ENCODE peak calls at places on chromosomes 12 and 14, in four cellular contexts. Z, I, N and G are unnamed samples.

GRCh38 chr14:33934938-33935337 is 15.9 kb downstream of the EGLN3 start:
- DNase-seq in Z (no peak), I (no peak), N (no peak), G (no peak)

GRCh38 chr12:128933039-128933438 is 79.8 kb downstream of the GLT1D1 start:
- DNase-seq in Z (no peak), I (no peak), N (no peak), G (no peak)

GRCh38 chr14:24079521-24080141 is 8.3 kb downstream of the CPNE6 start:
- DNase-seq in Z (peak), I (no peak), N (no peak), G (no peak)

GRCh38 chr14:82341386-82341785 is 807.7 kb upstream of the SEL1L start:
- DNase-seq in Z (no peak), I (no peak), N (no peak), G (no peak)

GRCh38 chr12:1925125-1925963 is 6.9 kb upstream of the CACNA2D4 start:
- DNase-seq in Z (no peak), I (no peak), N (no peak), G (no peak)

GRCh38 chr12:92784795-92785562 is 82.2 kb downstream of the PLEKHG7 start:
- DNase-seq in Z (peak), I (peak), N (peak), G (no peak)

GRCh38 chr14:54813081-54813480 is 89.5 kb downstream of the GCH1 start:
- DNase-seq in Z (no peak), I (no peak), N (no peak), G (no peak)

GRCh38 chr14:24368562-24369252 is 723 bp downstream of the NFATC4 start:
- DNase-seq in Z (peak), I (peak), N (peak), G (peak)

GRCh38 chr14:75442642-75443041 is 14.8 kb downstream of the JDP2 start:
- DNase-seq in Z (no peak), I (peak), N (peak), G (peak)

GRCh38 chr12:27969901-27970390 is 2.6 kb downstream of the PTHLH start:
- DNase-seq in Z (peak), I (peak), N (peak), G (no peak)

GRCh38 chr14:66623838-66624237 is 115.9 kb downstream of the GPHN start:
- DNase-seq in Z (no peak), I (no peak), N (no peak), G (no peak)

GRCh38 chr12:77777274-77777673 is 53.4 kb upstream of the NAV3 start:
- DNase-seq in Z (no peak), I (peak), N (no peak), G (no peak)

GRCh38 chr12:1339608-1340319 is 254.6 kb downstream of the FBXL14 start:
- DNase-seq in Z (no peak), I (no peak), N (no peak), G (no peak)

GRCh38 chr12:51439330-51439729 is 14.7 kb downstream of the SLC4A8 start:
- DNase-seq in Z (no peak), I (no peak), N (no peak), G (no peak)

GRCh38 chr14:69643430-69644200 is 32.2 kb downstream of the SUSD6 start:
- DNase-seq in Z (no peak), I (peak), N (no peak), G (no peak)

GRCh38 chr14:37198273-37198598 is 499 bp downstream of the MIPOL1 start:
- DNase-seq in Z (no peak), I (no peak), N (no peak), G (no peak)

GRCh38 chr12:91129662-91130362 is 18.5 kb upstream of the LUM start:
- DNase-seq in Z (no peak), I (no peak), N (no peak), G (no peak)

GRCh38 chr12:68340404-68341270 is 8.5 kb upstream of the MDM1 start:
- DNase-seq in Z (no peak), I (peak), N (no peak), G (no peak)

GRCh38 chr14:98952595-98953325 is 319.2 kb downstream of the BCL11B start:
- DNase-seq in Z (no peak), I (peak), N (peak), G (no peak)

GRCh38 chr14:102426796-102427195 is 64.1 kb downstream of the TECPR2 start:
- DNase-seq in Z (no peak), I (no peak), N (no peak), G (no peak)

GRCh38 chr14:58899317-58899713 is 261.6 kb downstream of the DACT1 start:
- DNase-seq in Z (no peak), I (peak), N (peak), G (peak)

GRCh38 chr12:67161322-67161918 is 107.7 kb upstream of the CAND1 start:
- DNase-seq in Z (peak), I (peak), N (peak), G (peak)

GRCh38 chr14:93090826-93091583 is 24.7 kb downstream of the ITPK1 start:
- DNase-seq in Z (no peak), I (no peak), N (peak), G (no peak)

GRCh38 chr14:55540847-55541773 is 38.9 kb upstream of the KTN1 start:
- DNase-seq in Z (no peak), I (peak), N (no peak), G (no peak)

GRCh38 chr14:36161781-36162180 is 14.7 kb downstream of the PTCSC3 start:
- DNase-seq in Z (no peak), I (no peak), N (no peak), G (no peak)

GRCh38 chr14:69882086-69882864 is 3.1 kb downstream of the SMOC1 start:
- DNase-seq in Z (peak), I (no peak), N (no peak), G (no peak)

GRCh38 chr12:111363578-111363977 is 5.3 kb downstream of the PHETA1 start:
- DNase-seq in Z (no peak), I (no peak), N (peak), G (no peak)

GRCh38 chr14:104784846-104785707 is 10.5 kb downstream of the AKT1 start:
- DNase-seq in Z (no peak), I (no peak), N (no peak), G (no peak)

GRCh38 chr14:56581041-56581727 is 1.6 kb downstream of the TMEM260 start:
- DNase-seq in Z (no peak), I (no peak), N (no peak), G (no peak)
- TF ChIP-seq CTCF in Z (no peak), I (no peak), N (no peak), G (no peak)

DNA sequence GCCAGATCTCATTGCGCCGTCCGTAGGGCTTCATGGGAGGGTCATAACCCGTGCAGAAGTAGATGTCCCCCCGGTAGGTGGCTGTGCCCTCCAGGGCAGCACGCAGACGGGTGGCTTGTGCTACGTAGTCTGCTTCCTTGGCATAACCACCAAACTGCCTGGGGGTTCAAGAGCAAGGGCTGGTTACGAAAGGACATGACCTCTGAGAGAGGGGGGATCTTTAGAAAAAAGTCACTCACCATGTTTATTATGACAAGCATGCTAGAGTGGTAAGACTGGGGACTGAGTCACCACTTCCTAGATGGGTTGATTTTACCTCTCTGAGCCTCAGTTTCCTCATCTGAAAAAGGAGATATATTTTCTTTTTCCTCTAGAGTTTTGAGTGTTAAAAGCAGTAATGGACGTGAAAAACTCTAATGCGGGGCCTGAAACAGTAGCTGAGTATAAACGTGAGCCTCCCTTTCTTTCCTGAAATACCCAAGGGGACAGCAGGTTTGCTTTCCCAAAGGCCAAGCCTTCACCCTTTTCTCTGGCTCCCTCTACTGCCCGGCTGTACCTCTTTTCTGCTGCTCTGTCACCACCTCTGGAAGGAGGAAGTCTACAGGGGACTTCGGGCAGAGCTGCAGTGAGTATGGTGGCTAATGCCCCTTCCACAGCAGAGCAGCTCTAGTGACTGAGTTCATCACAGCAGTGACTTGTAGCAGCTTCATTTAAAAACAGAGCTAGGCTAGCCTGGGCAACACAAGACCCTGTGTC is 23.5 kb upstream of the GPRC5D start:
- DNase-seq in Z (peak), I (peak), N (peak), G (no peak)
- H3K4me3 ChIP-seq in Z (no peak), I (no peak), N (no peak), G (no peak)

DNA sequence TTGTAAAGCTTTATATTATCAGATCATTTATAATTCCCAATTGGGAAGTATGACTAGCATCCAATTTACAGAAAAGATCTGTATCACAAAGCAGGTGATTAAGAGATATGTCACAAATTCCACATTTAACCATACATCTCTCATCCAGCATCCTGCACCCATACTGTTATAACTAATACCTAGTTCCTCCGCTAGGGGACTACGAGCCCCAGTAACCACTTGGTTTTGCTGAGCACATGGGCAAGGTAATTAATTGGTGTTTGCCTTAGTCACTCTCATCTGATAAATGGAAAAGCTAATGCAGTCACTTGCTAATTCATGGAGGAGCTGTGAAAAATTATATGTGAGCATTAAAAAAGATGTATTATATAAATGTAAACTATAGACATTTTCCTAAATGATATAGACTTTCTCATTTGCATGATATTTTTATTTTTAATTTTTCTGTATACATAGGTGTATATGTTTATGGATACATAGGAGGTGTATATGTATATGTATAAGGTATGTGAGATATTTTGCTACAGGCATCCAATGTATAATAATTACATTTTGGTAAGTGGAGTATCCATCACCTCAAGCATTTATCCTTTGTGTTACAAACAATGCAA is 1031.8 kb downstream of the GALC start:
- DNase-seq in Z (peak), I (peak), N (peak), G (no peak)
- TF ChIP-seq CTCF in Z (peak), I (peak), N (peak), G (peak)

DNA sequence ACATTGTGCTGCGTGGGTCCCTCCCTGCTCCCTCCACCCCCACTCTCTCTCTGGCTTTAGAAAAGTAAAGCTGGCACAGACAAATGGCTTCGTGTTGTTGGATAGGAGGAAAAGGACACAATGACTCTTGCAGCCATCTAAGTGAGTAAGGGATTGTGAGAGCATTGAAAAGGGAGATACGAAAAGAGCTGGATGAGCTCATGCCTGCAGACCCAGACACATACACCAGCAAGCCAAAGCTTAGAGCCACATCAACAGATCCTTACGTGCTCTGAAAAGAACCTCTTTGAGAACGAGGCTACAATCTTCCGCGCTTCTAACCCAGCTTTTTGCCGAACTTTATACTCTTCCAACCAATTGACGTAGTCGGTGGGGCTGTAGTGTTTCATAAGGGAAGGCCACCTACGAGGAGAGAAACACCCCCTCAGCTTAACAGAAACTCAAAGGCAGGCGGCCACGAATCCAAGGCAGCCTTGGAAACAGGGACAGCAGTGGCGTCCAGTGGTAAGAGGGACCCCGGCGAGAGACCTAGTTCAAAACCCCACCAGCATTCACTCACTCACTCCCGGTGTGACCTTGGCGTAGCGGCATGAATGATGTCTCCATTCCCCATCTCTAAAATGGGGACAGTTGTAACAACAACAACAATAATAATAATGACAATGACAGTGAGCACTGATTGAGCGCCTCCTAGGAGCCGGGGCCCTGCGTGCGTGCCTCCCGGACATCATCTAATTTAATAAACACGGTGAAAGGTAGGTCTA is 1.1 kb downstream of the FBXO21 start:
- DNase-seq in Z (peak), I (peak), N (peak), G (peak)
- H3K4me3 ChIP-seq in Z (peak), I (peak), N (peak), G (peak)

DNA sequence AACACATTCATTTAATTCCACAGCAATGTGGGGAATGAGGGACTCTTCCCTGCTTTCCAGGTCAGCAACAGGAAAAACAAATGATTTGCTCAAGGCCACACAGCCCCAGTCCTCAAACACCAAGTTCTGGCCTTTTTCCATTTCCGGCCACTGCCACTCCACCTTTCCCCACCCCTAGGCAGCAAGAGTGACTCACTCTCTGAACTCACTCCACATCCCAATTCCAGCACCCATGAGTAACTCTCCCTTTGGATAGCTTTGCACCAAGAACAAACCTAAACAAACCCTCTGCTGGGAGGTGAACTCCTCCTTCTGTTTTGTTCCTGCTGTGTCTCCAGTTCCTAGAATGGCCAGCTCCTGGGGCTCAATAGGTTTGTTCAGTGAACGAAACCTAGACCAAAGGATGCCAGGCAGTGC is 30.4 kb upstream of the PLEKHG6 start:
- DNase-seq in Z (no peak), I (peak), N (peak), G (peak)
- TF ChIP-seq CTCF in Z (no peak), I (peak), N (no peak), G (no peak)

GRCh38 chr12:122082621-122083356 is 4.2 kb downstream of the MLXIP start:
- DNase-seq in Z (no peak), I (no peak), N (peak), G (no peak)
- H3K4me3 ChIP-seq in Z (no peak), I (no peak), N (no peak), G (no peak)

GRCh38 chr12:23941780-23942179 is 7.7 kb downstream of the SOX5 start:
- DNase-seq in Z (no peak), I (no peak), N (no peak), G (no peak)

GRCh38 chr12:23947395-23947794 is 2.1 kb downstream of the SOX5 start:
- DNase-seq in Z (no peak), I (no peak), N (no peak), G (no peak)

GRCh38 chr12:23945249-23945648 is 4.2 kb downstream of the SOX5 start:
- DNase-seq in Z (no peak), I (no peak), N (no peak), G (no peak)

GRCh38 chr12:23949212-23950010 is at the start of gene SOX5:
- DNase-seq in Z (peak), I (peak), N (peak), G (no peak)

DNA sequence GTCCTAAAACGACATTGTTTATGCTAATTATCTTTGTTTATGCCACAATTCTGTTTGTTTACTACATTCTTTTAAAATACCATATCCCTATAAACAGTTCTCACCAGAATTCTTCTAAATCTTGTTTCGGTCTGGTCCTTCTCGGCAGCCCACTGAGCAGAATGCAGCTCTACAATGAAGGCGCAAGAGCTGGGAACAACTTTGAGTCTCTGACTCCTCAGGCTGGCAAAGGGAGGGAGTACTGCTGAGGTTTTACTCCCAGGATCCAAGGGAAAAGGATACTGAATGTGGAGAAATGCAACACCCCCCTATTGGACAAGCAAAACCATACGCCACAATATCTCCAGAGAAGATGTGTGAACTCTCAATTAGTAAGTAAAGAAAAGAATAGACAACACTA is 5.4 kb downstream of the SOX5 start:
- DNase-seq in Z (peak), I (no peak), N (no peak), G (no peak)
- TF ChIP-seq CTCF in Z (no peak), I (no peak), N (no peak), G (no peak)

GRCh38 chr14:29028973-29029582 is 262.5 kb downstream of the FOXG1 start:
- DNase-seq in Z (peak), I (no peak), N (no peak), G (no peak)
- H3K4me3 ChIP-seq in Z (no peak), I (no peak), N (no peak), G (no peak)